ENCODE peak calls at places on chromosome 4, in five cellular contexts. P is vagina, W is pancreas, T is lower lobe of right lung, F is cardiac muscle cell. E is an unnamed sample. For H3K4me1 and H3K27me3, the result is how much of the 10 kb centered on the place peaks cover.

GRCh38 chr4:107035711-107036601 is at the start of gene DKK2:
- DNase-seq in T (peak), W (no peak), F (peak), P (no peak), E (peak)

GRCh38 chr4:187711586-187711985 is 284.0 kb upstream of the ZFP42 start:
- DNase-seq in P (no peak), W (no peak), T (no peak), F (no peak), E (no peak)

GRCh38 chr4:110808371-110808878 is 185.5 kb upstream of the PITX2 start:
- DNase-seq in F (peak), T (no peak), W (no peak), P (no peak), E (no peak)

GRCh38 chr4:119170195-119170594 is 34.6 kb downstream of the MYOZ2 start:
- DNase-seq in F (no peak), W (no peak), P (no peak), T (no peak), E (no peak)

GRCh38 chr4:82528074-82528473 is 33.7 kb downstream of the TMEM150C start:
- DNase-seq in T (no peak), P (no peak), W (no peak), F (no peak), E (no peak)

GRCh38 chr4:157023941-157024340 is 52.0 kb upstream of the GLRB start:
- DNase-seq in F (no peak), T (no peak), P (no peak), W (no peak), E (no peak)

GRCh38 chr4:14294611-14295010 is 667.1 kb upstream of the BOD1L1 start:
- DNase-seq in W (no peak), T (no peak), F (no peak), P (no peak), E (no peak)

GRCh38 chr4:154189346-154189745 is 302.3 kb downstream of the DCHS2 start:
- DNase-seq in W (no peak), P (no peak), T (no peak), F (no peak), E (no peak)

GRCh38 chr4:74640111-74640903 is 154.0 kb downstream of the BTC start:
- DNase-seq in W (no peak), F (peak), P (no peak), T (no peak), E (no peak)

GRCh38 chr4:76723916-76724315 is 174.0 kb downstream of the SOWAHB start:
- DNase-seq in W (no peak), F (peak), T (no peak), P (no peak), E (no peak)

GRCh38 chr4:151801547-151802516 is 41.0 kb upstream of the GATB start:
- DNase-seq in W (peak), T (peak), F (peak), P (no peak), E (no peak)

GRCh38 chr4:137203601-137204000 is 328.7 kb downstream of the PCDH18 start:
- DNase-seq in F (peak), T (no peak), W (no peak), P (no peak), E (no peak)

GRCh38 chr4:13219971-13220370 is 264.2 kb downstream of the RAB28 start:
- DNase-seq in T (no peak), F (no peak), W (no peak), P (no peak), E (no peak)

GRCh38 chr4:37976991-37977470 is 16.8 kb downstream of the PTTG2 start:
- DNase-seq in W (peak), P (no peak), F (peak), T (peak), E (peak)

GRCh38 chr4:159360549-159360948 is 257.7 kb downstream of the RAPGEF2 start:
- DNase-seq in F (peak), P (no peak), W (no peak), T (no peak), E (no peak)

GRCh38 chr4:1784789-1785591 is 8.1 kb upstream of the FGFR3 start:
- DNase-seq in W (no peak), T (no peak), P (no peak), F (peak), E (no peak)

DNA sequence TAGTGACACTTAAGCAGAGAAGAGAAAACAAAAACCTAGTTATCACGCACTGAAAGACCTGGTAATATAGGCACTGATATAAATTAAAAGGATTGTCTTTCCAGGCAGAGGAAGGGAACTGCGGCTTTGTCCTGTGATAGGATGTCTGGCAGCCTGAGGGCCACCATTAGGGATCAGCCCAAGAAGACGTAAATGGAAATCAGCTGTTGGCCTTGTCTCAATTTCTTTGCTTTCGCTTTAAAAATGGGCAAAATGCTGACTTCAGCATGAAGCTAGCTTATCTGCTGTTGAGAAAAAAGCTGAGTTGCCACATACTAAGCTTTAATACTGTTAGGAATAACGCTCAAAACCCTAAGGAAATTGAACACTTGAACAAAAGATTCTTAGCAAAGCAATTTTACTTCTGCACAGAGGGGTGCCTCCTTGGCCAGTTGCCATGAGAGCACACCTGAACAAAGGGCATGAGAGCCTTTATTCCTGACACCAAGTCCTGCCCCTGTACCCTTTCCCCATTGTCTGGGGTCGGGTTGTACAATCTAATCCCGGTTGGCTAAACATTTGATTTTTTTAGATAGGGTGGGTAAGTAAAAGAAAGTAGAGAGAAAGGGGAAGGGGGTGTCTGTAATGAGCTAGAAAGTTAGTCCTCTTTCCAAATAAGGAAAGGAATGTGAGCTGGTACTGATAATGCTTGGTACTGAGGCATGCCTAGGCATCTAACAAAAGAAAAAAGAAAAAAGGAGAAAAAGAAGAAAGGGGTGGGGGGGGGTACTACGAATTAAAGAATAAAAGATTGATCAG is 85.2 kb upstream of the UCP1 start:
- DNase-seq in T (no peak), P (no peak), W (no peak), F (peak), E (no peak)
- H3K27ac ChIP-seq in T (no peak), P (no peak), W (no peak), F (peak), E (no peak)

GRCh38 chr4:186592961-186593586 is 37.7 kb upstream of the MTNR1A start:
- DNase-seq in F (no peak), P (peak), W (no peak), T (no peak), E (no peak)
- H3K4me1 ChIP-seq in F (under half), P (under half), W (under half), T (under half), E (under half)

GRCh38 chr4:100820249-100820648 is 302.4 kb upstream of the EMCN start:
- DNase-seq in P (no peak), W (no peak), F (no peak), T (no peak), E (no peak)

GRCh38 chr4:100826067-100826466 is 308.2 kb upstream of the EMCN start:
- DNase-seq in F (no peak), T (no peak), P (no peak), W (no peak), E (no peak)

GRCh38 chr4:100826808-100827548 is 309.2 kb upstream of the EMCN start:
- DNase-seq in F (no peak), P (no peak), W (no peak), T (no peak), E (no peak)

GRCh38 chr4:100823993-100824323 is 306.1 kb upstream of the EMCN start:
- DNase-seq in F (no peak), P (no peak), T (no peak), W (no peak), E (no peak)

DNA sequence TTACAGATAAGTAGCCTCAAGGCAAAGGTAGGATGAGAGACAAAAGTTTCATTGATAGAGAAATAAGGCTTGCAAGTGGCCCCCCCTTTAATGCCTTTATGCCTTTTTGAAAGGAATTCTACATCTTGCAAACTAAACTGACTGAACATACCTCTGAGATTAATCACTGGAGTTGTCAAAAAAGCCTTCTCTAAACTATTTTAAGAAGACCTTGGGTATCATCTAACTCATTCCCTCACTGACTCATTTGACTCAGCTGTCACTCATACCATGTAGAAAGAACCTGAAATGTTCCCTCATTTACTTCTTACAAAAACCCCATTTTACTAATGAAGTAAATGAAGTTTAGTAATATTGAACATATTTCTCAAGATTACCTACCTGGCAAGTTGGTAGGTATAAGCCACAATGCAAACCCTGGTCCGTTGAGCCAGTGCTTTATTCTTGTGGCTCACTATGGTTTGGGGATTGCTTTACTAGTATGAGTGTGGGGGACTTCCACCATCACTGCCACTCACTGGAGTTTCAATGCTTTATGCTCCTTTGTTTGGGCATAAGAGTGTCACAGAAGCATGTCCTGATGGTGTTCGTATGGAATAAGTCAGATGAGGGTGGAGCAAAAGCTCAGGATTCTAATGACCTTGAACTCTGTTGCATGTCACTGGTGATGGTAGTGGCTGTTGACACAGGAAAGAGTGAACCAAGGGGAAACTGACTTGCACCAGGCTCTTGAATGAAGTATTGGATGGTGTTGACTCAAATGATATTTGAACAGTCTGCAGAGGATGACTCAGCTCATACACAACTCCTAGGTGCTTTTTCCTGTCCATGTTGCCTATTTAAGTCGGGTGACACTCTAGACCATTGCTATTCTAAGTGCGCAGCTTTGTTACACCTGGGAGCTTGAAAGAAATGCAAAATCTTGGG is 305.5 kb upstream of the EMCN start:
- DNase-seq in W (no peak), P (no peak), F (no peak), T (no peak), E (no peak)
- H3K27me3 ChIP-seq in W (under half), P (under half), F (under half), T (under half), E (under half)

GRCh38 chr4:81466841-81467671 is 4.7 kb downstream of the RASGEF1B start:
- DNase-seq in T (no peak), F (peak), P (no peak), W (peak), E (no peak)

GRCh38 chr4:81469774-81470455 is 1.8 kb downstream of the RASGEF1B start:
- DNase-seq in W (no peak), T (no peak), P (no peak), F (no peak), E (no peak)

GRCh38 chr4:81465668-81466357 is 5.9 kb downstream of the RASGEF1B start:
- DNase-seq in T (no peak), F (no peak), W (no peak), P (no peak), E (no peak)

GRCh38 chr4:81468685-81469084 is 3.0 kb downstream of the RASGEF1B start:
- DNase-seq in F (no peak), P (no peak), T (no peak), W (no peak), E (no peak)

GRCh38 chr4:81467672-81467964 is 4.1 kb downstream of the RASGEF1B start:
- DNase-seq in W (no peak), P (no peak), T (no peak), F (no peak), E (no peak)
- H3K27ac ChIP-seq in W (no peak), P (no peak), T (no peak), F (no peak), E (no peak)

DNA sequence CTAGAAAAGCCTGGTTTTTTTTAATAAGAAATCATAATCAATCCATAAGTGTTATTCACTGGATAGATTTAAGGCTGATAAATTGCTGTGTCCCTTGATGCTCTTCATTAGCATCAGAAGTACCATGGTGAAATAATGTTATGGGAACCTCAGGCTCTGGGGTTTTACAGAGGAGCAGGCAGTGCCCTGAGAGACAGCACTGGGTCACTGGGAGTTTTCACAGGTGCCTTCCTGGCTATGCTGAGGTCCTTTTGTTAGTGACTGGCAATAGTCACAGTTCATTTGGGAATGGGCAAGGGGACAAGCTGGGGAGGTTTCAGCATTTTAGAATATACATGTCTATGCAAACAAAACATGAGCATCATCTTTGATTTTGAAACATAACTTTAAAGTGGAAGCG is 38.6 kb downstream of the ANK2 start:
- DNase-seq in T (no peak), P (no peak), F (no peak), W (no peak), E (no peak)
- H3K4me1 ChIP-seq in T (under half), P (under half), F (under half), W (under half), E (under half)